ENCODE peak calls at places on chromosomes 5 and 9, in seven cellular contexts. U, K, T, R, B, L and A are unnamed samples.
A peak's percentile ranks its signal among the peaks of the same experiment; 100 is the strongest.

GRCh38 chr9:37026936-37027581 is 7.0 kb downstream of the PAX5 start:
- DNase-seq in B (peak; percentile 25), R (peak; percentile 64), T (no peak), K (no peak), U (no peak), L (no peak), A (peak; percentile 82)

GRCh38 chr9:134546231-134546731 is 95.3 kb upstream of the COL5A1 start:
- DNase-seq in R (no peak), K (no peak), U (peak; percentile 66), L (no peak), B (no peak), T (no peak), A (no peak)

GRCh38 chr5:58366461-58366860 is 93.4 kb downstream of the PLK2 start:
- DNase-seq in K (no peak), B (no peak), U (peak; percentile 60), L (no peak), R (no peak), T (peak; percentile 47), A (no peak)

GRCh38 chr5:81268797-81269196 is 32.6 kb upstream of the ZCCHC9 start:
- DNase-seq in R (no peak), B (no peak), L (no peak), T (peak; percentile 81), U (peak; percentile 84), K (no peak), A (peak; percentile 10)

GRCh38 chr9:135075234-135076142 is 12.0 kb upstream of the OLFM1 start:
- DNase-seq in B (peak; percentile 91), L (no peak), U (no peak), K (peak; percentile 40), T (no peak), R (no peak), A (peak; percentile 93)

GRCh38 chr9:37408933-37409710 is 13.4 kb upstream of the GRHPR start:
- DNase-seq in U (no peak), T (peak; percentile 48), K (no peak), L (no peak), B (no peak), R (peak; percentile 100), A (peak; percentile 16)

GRCh38 chr5:4387295-4387694 is 752.8 kb upstream of the ADAMTS16 start:
- DNase-seq in R (no peak), U (no peak), K (no peak), T (peak; percentile 13), L (no peak), B (no peak), A (no peak)

GRCh38 chr5:18798058-18798457 is 1163.8 kb downstream of the TAF11L14 start:
- DNase-seq in T (no peak), K (no peak), R (no peak), U (no peak), B (no peak), L (no peak), A (no peak)

GRCh38 chr5:42995152-42995751 is 44.9 kb downstream of the ANXA2R start:
- DNase-seq in T (no peak), B (no peak), R (no peak), L (no peak), U (no peak), K (no peak), A (no peak)

GRCh38 chr9:14245901-14246525 is 67.9 kb downstream of the NFIB start:
- DNase-seq in U (peak; percentile 49), T (peak; percentile 51), B (no peak), L (no peak), R (no peak), K (no peak), A (no peak)

GRCh38 chr9:104209387-104209786 is 115.3 kb downstream of the SMC2 start:
- DNase-seq in U (no peak), K (no peak), B (no peak), T (no peak), L (no peak), R (no peak), A (no peak)

GRCh38 chr5:2366816-2367215 is 384.7 kb downstream of the IRX2 start:
- DNase-seq in T (no peak), R (no peak), L (no peak), U (no peak), B (no peak), K (no peak), A (no peak)

GRCh38 chr9:125969462-125969861 is 222.3 kb downstream of the PBX3 start:
- DNase-seq in L (no peak), B (no peak), T (no peak), R (no peak), K (no peak), U (no peak), A (no peak)

GRCh38 chr9:121326130-121326838 is 43.8 kb downstream of the STOM start:
- DNase-seq in R (no peak), U (peak; percentile 39), B (no peak), K (no peak), T (no peak), L (peak; percentile 92), A (no peak)

GRCh38 chr5:134490255-134490924 is 35.1 kb upstream of the JADE2 start:
- DNase-seq in B (no peak), T (no peak), U (no peak), K (no peak), R (no peak), L (no peak), A (no peak)

GRCh38 chr9:90969021-90969675 is 167.5 kb downstream of the SYK start:
- DNase-seq in U (no peak), T (no peak), B (peak; percentile 82), R (no peak), L (no peak), K (no peak), A (peak; percentile 93)

GRCh38 chr5:14365831-14366435 is 215.7 kb upstream of the OTULINL start:
- DNase-seq in L (no peak), T (peak; percentile 31), K (no peak), B (no peak), R (no peak), U (no peak), A (no peak)

GRCh38 chr5:157523976-157524375 is 51.6 kb downstream of the ADAM19 start:
- DNase-seq in R (no peak), B (no peak), T (no peak), U (no peak), L (no peak), K (no peak), A (no peak)

GRCh38 chr9:3235497-3235896 is 290.3 kb downstream of the RFX3 start:
- DNase-seq in K (no peak), R (no peak), L (no peak), B (no peak), U (no peak), T (no peak), A (no peak)